ENCODE peak calls at places on chromosomes 12 and 14, in seven cellular contexts. J, G, H, R, L, V and B are unnamed samples.

GRCh38 chr12:111418594-111418880 is 12.8 kb downstream of the SH2B3 start:
- DNase-seq in L (no peak), G (no peak), H (no peak), R (no peak), J (no peak), V (no peak), B (no peak)

GRCh38 chr14:74568380-74568649 is 43.7 kb downstream of the LTBP2 start:
- DNase-seq in G (no peak), R (no peak), H (no peak), L (no peak), V (no peak), J (no peak), B (no peak)

GRCh38 chr14:105496831-105497591 is 6.0 kb downstream of the TEDC1 start:
- DNase-seq in L (no peak), J (no peak), G (no peak), H (no peak), R (no peak), V (no peak), B (no peak)

GRCh38 chr14:55101698-55102097 is 27.4 kb upstream of the LGALS3 start:
- DNase-seq in R (peak; percentile 38), H (no peak), L (no peak), V (no peak), G (no peak), J (no peak), B (no peak)

GRCh38 chr12:18267427-18267826 is 6.1 kb downstream of the PIK3C2G start:
- DNase-seq in L (no peak), H (no peak), G (no peak), R (no peak), V (no peak), J (no peak), B (no peak)

GRCh38 chr12:2256453-2256852 is 203.7 kb downstream of the CACNA1C start:
- DNase-seq in G (no peak), V (no peak), J (no peak), R (no peak), L (no peak), H (no peak), B (no peak)

GRCh38 chr12:131242741-131243496 is 289.2 kb downstream of the ADGRD1 start:
- DNase-seq in J (peak; percentile 69), V (no peak), R (no peak), H (no peak), G (peak; percentile 94), L (no peak), B (peak; percentile 60)

GRCh38 chr12:1914116-1914911 is 4.1 kb downstream of the CACNA2D4 start:
- DNase-seq in H (no peak), L (peak; percentile 20), G (no peak), R (peak; percentile 50), J (peak; percentile 12), V (no peak), B (peak; percentile 39)

GRCh38 chr14:105080161-105080560 is 14.9 kb upstream of the GPR132 start:
- DNase-seq in G (no peak), R (peak; percentile 9), L (no peak), J (no peak), H (no peak), V (no peak), B (no peak)

GRCh38 chr14:34699873-34700621 is 14.3 kb downstream of the CFL2 start:
- DNase-seq in G (peak; percentile 72), L (no peak), H (no peak), V (peak; percentile 93), R (no peak), J (peak; percentile 43), B (no peak)

GRCh38 chr12:99138397-99138796 is 493.3 kb downstream of the APAF1 start:
- DNase-seq in L (no peak), H (no peak), V (no peak), J (no peak), G (no peak), R (no peak), B (no peak)

GRCh38 chr12:123502163-123502562 is 31.4 kb downstream of the RILPL1 start:
- DNase-seq in V (no peak), R (no peak), G (no peak), H (no peak), J (no peak), L (no peak), B (no peak)

GRCh38 chr12:105725054-105725453 is 394.6 kb downstream of the C12orf75 start:
- DNase-seq in G (no peak), V (no peak), R (no peak), L (no peak), H (no peak), J (no peak), B (no peak)

GRCh38 chr12:8913702-8914032 is 642 bp upstream of the PHC1 start:
- DNase-seq in V (no peak), G (no peak), R (no peak), J (no peak), L (no peak), H (no peak), B (no peak)

GRCh38 chr14:51129130-51129529 is 34.2 kb upstream of the TRIM9 start:
- DNase-seq in R (no peak), J (no peak), V (no peak), L (no peak), H (no peak), G (no peak), B (no peak)

GRCh38 chr14:99058542-99058941 is 213.5 kb downstream of the BCL11B start:
- DNase-seq in L (no peak), G (no peak), R (no peak), H (no peak), J (no peak), V (no peak), B (no peak)

DNA sequence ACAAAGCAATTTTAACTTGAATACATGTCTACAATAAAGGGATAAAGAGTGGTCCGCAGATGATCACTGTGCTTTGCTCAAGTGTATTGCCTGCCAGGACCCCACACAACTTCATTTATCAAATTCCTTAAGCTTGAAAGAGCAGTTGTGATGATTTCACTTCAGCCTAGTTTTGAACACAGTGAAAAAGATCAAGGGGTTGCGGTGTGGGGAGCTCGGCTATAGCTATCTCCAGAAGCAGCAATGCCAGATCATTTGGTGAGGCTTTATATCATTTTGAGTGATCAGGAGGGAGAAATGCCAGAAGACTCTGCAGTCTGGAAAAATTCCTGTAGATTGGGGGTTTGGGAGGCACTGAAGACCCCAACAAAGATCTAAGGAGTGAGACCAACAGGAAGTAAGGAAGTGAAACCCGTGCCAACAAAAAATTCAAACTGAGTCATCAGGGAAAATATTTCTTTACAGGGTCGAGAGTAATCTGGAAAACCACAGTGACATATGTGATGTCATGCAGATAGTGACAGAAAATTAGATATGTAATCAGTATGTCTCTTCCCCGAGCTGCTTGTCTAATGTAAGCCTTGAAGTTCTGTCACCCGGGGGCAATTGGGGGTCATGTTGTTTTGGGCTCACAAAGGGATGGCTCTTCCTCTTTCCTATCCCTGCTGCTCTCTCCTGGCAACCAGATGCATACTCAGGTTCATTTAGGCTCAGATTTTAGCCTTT is 221.8 kb downstream of the MSRB3 start:
- DNase-seq in R (no peak), G (peak; percentile 93), J (no peak), H (no peak), V (no peak), L (no peak), B (no peak)
- TF ChIP-seq POLR2AphosphoS5 in R (no peak), G (peak; percentile 46), J (no peak), H (no peak), V (no peak), L (no peak), B (no peak)

GRCh38 chr12:66537866-66538265 is 141.0 kb downstream of the GRIP1 start:
- DNase-seq in L (no peak), V (no peak), G (no peak), H (no peak), R (no peak), J (no peak), B (no peak)

GRCh38 chr12:66538970-66539369 is 139.9 kb downstream of the GRIP1 start:
- DNase-seq in L (no peak), J (no peak), H (no peak), V (no peak), R (no peak), G (no peak), B (peak; percentile 34)

GRCh38 chr12:66529934-66530333 is 148.9 kb downstream of the GRIP1 start:
- DNase-seq in G (no peak), R (no peak), J (no peak), H (no peak), L (no peak), V (no peak), B (no peak)

GRCh38 chr12:66539451-66539850 is 139.4 kb downstream of the GRIP1 start:
- DNase-seq in J (no peak), L (no peak), H (no peak), G (no peak), R (no peak), V (no peak), B (no peak)

GRCh38 chr12:66533767-66534166 is 145.1 kb downstream of the GRIP1 start:
- DNase-seq in L (no peak), V (no peak), J (no peak), R (no peak), G (no peak), H (no peak), B (no peak)
- H3K4me1 ChIP-seq in L (no peaks in the 10 kb centered on the region), V (no peaks in the 10 kb centered on the region), J (no peaks in the 10 kb centered on the region), R (no peaks in the 10 kb centered on the region), G (no peaks in the 10 kb centered on the region), H (no peaks in the 10 kb centered on the region), B (no peaks in the 10 kb centered on the region)

DNA sequence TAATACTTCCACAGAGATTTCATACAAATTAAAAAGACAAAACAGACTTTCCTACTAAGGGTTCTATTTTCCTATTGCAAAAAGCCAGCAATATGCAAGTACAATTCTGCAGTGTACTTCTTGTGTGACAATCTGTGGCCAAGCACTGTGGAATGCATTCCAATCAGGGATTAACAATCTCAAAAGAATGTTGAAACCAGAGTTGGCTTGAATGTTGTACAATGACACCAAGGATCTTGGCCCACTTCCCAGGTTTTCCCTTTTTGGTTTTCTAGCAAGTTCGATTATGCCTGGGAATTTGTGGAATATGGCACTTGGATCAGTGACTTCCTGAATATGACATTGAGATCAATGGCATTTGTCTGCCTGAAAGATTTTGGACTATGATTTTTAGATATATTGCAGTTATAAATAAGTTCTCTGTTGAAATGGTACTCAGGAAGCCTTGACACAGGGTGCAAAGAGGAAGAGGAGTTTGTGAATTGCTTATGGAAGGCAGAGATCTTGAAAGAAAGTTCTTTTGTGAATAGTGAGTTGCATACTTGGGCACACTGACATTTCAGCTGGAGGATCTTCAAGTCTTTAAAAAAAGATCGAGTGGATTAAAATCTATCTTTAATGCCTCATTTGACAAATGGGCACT is 81.4 kb upstream of the FERMT2 start:
- DNase-seq in H (no peak), V (no peak), R (peak; percentile 66), G (peak; percentile 40), J (no peak), L (no peak), B (no peak)
- TF ChIP-seq POLR2AphosphoS5 in H (no peak), V (no peak), R (peak; percentile 28), G (no peak), J (no peak), L (peak; percentile 11), B (no peak)

GRCh38 chr12:118055865-118056773 is 4.9 kb downstream of the WSB2 start:
- DNase-seq in L (peak; percentile 63), R (no peak), G (no peak), J (no peak), H (no peak), V (no peak), B (no peak)

GRCh38 chr12:118059645-118060275 is 1.2 kb downstream of the WSB2 start:
- DNase-seq in H (no peak), G (no peak), L (no peak), J (no peak), R (no peak), V (no peak), B (no peak)

GRCh38 chr12:118060301-118061010 is 523 bp downstream of the WSB2 start:
- DNase-seq in J (no peak), V (no peak), G (no peak), H (peak; percentile 69), L (peak; percentile 63), R (peak; percentile 78), B (peak; percentile 51)

GRCh38 chr12:118058881-118059644 is 1.9 kb downstream of the WSB2 start:
- DNase-seq in L (no peak), V (no peak), H (no peak), R (no peak), G (no peak), J (no peak), B (no peak)

GRCh38 chr12:118058227-118058626 is 2.8 kb downstream of the WSB2 start:
- DNase-seq in J (no peak), V (no peak), L (no peak), H (no peak), R (no peak), G (no peak), B (no peak)
- H3K4me1 ChIP-seq in J (peaks cover 17% of the 10 kb centered on the region), V (peaks cover 71% of the 10 kb centered on the region), L (peaks cover 84% of the 10 kb centered on the region), H (peaks cover 61% of the 10 kb centered on the region), R (no peaks in the 10 kb centered on the region), G (peaks cover 62% of the 10 kb centered on the region), B (no peaks in the 10 kb centered on the region)